ENCODE peak calls at places on chromosomes 1 and 21, in four cellular contexts. A is HepG2, I is K562, R is GM12878. S is an unnamed sample.

GRCh38 chr1:231951399-231951798 is 324.8 kb downstream of the DISC1 start:
- DNase-seq in I (no peak), R (no peak), A (no peak), S (no peak)

GRCh38 chr1:226447932-226448670 is 40.2 kb upstream of the PARP1 start:
- DNase-seq in R (no peak), I (no peak), A (no peak), S (no peak)

GRCh38 chr1:30679201-30679975 is 44.0 kb downstream of the MATN1 start:
- DNase-seq in I (no peak), A (no peak), R (no peak), S (no peak)

GRCh38 chr1:210293191-210293607 is 35.5 kb upstream of the HHAT start:
- DNase-seq in R (no peak), I (no peak), A (no peak), S (no peak)

GRCh38 chr1:193019442-193020026 is 39.6 kb downstream of the UCHL5 start:
- DNase-seq in R (no peak), A (peak), I (peak), S (no peak)

GRCh38 chr21:35953570-35953969 is 106.8 kb downstream of the SETD4 start:
- DNase-seq in R (no peak), A (peak), I (no peak), S (no peak)

GRCh38 chr1:51417496-51418383 is 87.4 kb upstream of the TTC39A start:
- DNase-seq in R (no peak), A (no peak), I (no peak), S (no peak)

GRCh38 chr1:240998441-240999015 is 358.5 kb downstream of the RGS7 start:
- DNase-seq in I (no peak), A (peak), R (no peak), S (no peak)

GRCh38 chr1:202689082-202689481 is 21.2 kb downstream of the SYT2 start:
- DNase-seq in A (no peak), R (no peak), I (no peak), S (no peak)

GRCh38 chr1:27564264-27564579 is 39.7 kb downstream of the AHDC1 start:
- DNase-seq in R (no peak), A (no peak), I (no peak), S (no peak)

GRCh38 chr1:9655127-9655723 is 3.7 kb downstream of the PIK3CD start:
- DNase-seq in R (no peak), A (no peak), I (no peak), S (no peak)
- TF ChIP-seq SP1 in R (no peak), A (no peak), I (no peak), S (no peak)

GRCh38 chr1:3032970-3033794 is 11.9 kb downstream of the ACTRT2 start:
- DNase-seq in R (no peak), A (no peak), I (no peak), S (no peak)
- TF ChIP-seq BHLHE40 in R (no peak), A (no peak), I (no peak), S (no peak)

GRCh38 chr1:169879034-169879835 is 14.5 kb downstream of the SCYL3 start:
- DNase-seq in R (no peak), I (no peak), A (no peak), S (no peak)
- TF ChIP-seq SP1 in R (no peak), I (no peak), A (no peak), S (no peak)

DNA sequence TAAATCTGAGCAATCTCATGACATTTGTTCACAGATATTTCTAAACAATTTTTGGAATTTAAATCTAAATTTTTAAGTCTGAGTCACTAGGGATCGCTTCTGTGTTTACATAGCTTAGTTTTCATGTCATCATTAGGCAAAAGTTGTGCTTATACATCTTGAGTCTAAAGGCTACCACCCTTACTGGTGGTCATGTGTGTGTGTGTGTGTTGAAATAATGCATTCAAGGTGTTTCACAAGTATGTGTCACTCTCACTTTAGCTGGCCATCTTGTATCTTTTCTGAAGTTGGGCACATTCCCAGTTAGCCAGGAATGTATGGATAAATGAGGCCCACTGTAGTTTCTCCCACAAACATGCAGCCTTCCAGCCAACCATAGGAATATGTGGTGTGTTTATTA is 1162.5 kb upstream of the PRMT6 start:
- DNase-seq in I (no peak), A (no peak), R (no peak), S (no peak)
- TF ChIP-seq BHLHE40 in I (no peak), A (no peak), R (no peak), S (no peak)

DNA sequence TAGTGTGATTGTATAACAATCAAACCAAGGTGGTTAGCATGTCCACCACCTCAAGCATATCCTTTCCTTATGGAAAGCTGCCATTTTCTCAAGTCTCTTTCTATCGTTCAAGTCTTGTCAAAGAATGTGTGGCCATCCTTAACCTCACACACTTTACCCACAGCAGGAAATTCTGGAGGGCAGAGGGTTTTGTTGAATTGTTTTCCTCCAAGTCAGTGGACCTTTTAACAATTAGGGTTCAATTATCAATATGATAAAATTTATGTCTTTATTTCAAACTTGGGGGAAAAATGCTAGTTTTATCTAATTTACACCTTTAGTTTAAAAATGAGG is 14.2 kb upstream of the PTPRC start:
- DNase-seq in A (no peak), I (no peak), R (no peak), S (no peak)
- TF ChIP-seq SP1 in A (no peak), I (no peak), R (no peak), S (no peak)

GRCh38 chr1:65793359-65793732 is 651 bp downstream of the PDE4B start:
- DNase-seq in I (no peak), R (no peak), A (no peak), S (no peak)
- TF ChIP-seq BHLHE40 in I (no peak), R (no peak), A (no peak), S (no peak)

GRCh38 chr21:15330872-15331271 is 266.1 kb upstream of the NRIP1 start:
- DNase-seq in I (no peak), R (no peak), A (no peak), S (no peak)

GRCh38 chr21:15332572-15332971 is 267.8 kb upstream of the NRIP1 start:
- DNase-seq in I (no peak), R (no peak), A (no peak), S (no peak)

GRCh38 chr21:15333943-15334342 is 269.1 kb upstream of the NRIP1 start:
- DNase-seq in I (no peak), A (no peak), R (no peak), S (no peak)
- TF ChIP-seq SP1 in I (no peak), A (no peak), R (no peak), S (no peak)

GRCh38 chr1:163248064-163248463 is 45.3 kb upstream of the RGS5 start:
- DNase-seq in R (no peak), A (no peak), I (no peak), S (no peak)
- TF ChIP-seq BHLHE40 in R (no peak), A (no peak), I (no peak), S (no peak)

GRCh38 chr1:56330400-56331026 is 248.8 kb downstream of the PLPP3 start:
- DNase-seq in A (peak), R (peak), I (no peak), S (no peak)
- TF ChIP-seq SP1 in A (no peak), R (no peak), I (no peak), S (no peak)